ENCODE peak calls at places on chromosomes 16 and 17, in five cellular contexts. R is sigmoid colon, Y is PC-9, V is IMR-90, P is ovary. I is an unnamed sample. For H3K36me3, the result is how much of the 10 kb centered on the place peaks cover.

GRCh38 chr17:58756246-58757161 is 850 bp downstream of the PPM1E start:
- DNase-seq in R (no peak), Y (no peak), P (peak), V (no peak), I (no peak)

GRCh38 chr17:10114931-10115535 is 83.4 kb downstream of the GAS7 start:
- DNase-seq in V (peak), R (peak), P (peak), Y (no peak), I (peak)

GRCh38 chr17:1002771-1003555 is 6.0 kb downstream of the TIMM22 start:
- DNase-seq in R (no peak), V (peak), Y (no peak), P (no peak), I (no peak)

GRCh38 chr16:88382491-88383400 is at the start of gene ZNF469:
- DNase-seq in R (peak), Y (no peak), P (peak), V (peak), I (no peak)

GRCh38 chr17:21540502-21540901 is 151.8 kb upstream of the KCNJ18 start:
- DNase-seq in Y (no peak), R (no peak), V (no peak), P (no peak), I (no peak)

GRCh38 chr16:56912746-56913703 is 18.9 kb upstream of the HERPUD1 start:
- DNase-seq in R (peak), P (peak), Y (no peak), V (peak), I (no peak)

GRCh38 chr16:57592591-57593003 is 35.8 kb upstream of the ADGRG1 start:
- DNase-seq in Y (no peak), V (no peak), P (no peak), R (no peak), I (no peak)

GRCh38 chr16:64846966-64847365 is 274.9 kb downstream of the CDH11 start:
- DNase-seq in Y (no peak), P (no peak), R (no peak), V (no peak), I (no peak)

GRCh38 chr17:81733507-81734404 is 21.7 kb downstream of the SLC25A10 start:
- DNase-seq in P (peak), R (peak), Y (peak), V (peak), I (no peak)

GRCh38 chr16:75208861-75209505 is 2.0 kb upstream of the CTRB2 start:
- DNase-seq in V (no peak), R (no peak), P (no peak), Y (no peak), I (no peak)

GRCh38 chr17:79833744-79834574 is 5.3 kb downstream of the CBX4 start:
- DNase-seq in V (no peak), R (no peak), P (peak), Y (no peak), I (no peak)

GRCh38 chr17:67718325-67718941 is 697 bp downstream of the NOL11 start:
- DNase-seq in R (no peak), V (peak), Y (no peak), P (no peak), I (no peak)

GRCh38 chr17:40451420-40451819 is 8.2 kb downstream of the IGFBP4 start:
- DNase-seq in P (peak), Y (no peak), R (peak), V (peak), I (no peak)

GRCh38 chr17:40122466-40122943 is 734 bp downstream of the MSL1 start:
- DNase-seq in R (peak), V (peak), Y (no peak), P (peak), I (no peak)

GRCh38 chr16:29995330-29995910 is at the start of gene HIRIP3:
- DNase-seq in V (peak), Y (peak), P (peak), R (peak), I (peak)

GRCh38 chr17:48131216-48131824 is 23.8 kb downstream of the SNX11 start:
- DNase-seq in V (peak), R (peak), P (no peak), Y (peak), I (no peak)

GRCh38 chr17:55158439-55158838 is 106.3 kb upstream of the HLF start:
- DNase-seq in P (no peak), R (no peak), Y (no peak), V (no peak), I (no peak)

GRCh38 chr16:2046889-2047329 is 725 bp downstream of the NTHL1 start:
- DNase-seq in Y (no peak), V (no peak), P (no peak), R (no peak), I (no peak)

GRCh38 chr16:3609895-3610697 is 1.3 kb downstream of the SLX4 start:
- DNase-seq in R (no peak), P (no peak), V (no peak), Y (no peak), I (no peak)

GRCh38 chr16:62869837-62870236 is 833.6 kb upstream of the CDH8 start:
- DNase-seq in P (no peak), Y (no peak), R (no peak), V (no peak), I (no peak)

GRCh38 chr16:21302898-21303528 is 24.9 kb upstream of the CRYM start:
- DNase-seq in P (no peak), R (no peak), V (peak), Y (peak), I (no peak)

GRCh38 chr16:21167929-21168602 is 9.6 kb downstream of the LDAF1 start:
- DNase-seq in V (no peak), Y (no peak), P (no peak), R (no peak), I (no peak)

GRCh38 chr16:29665294-29666077 is 2.4 kb downstream of the SPN start:
- DNase-seq in R (no peak), P (no peak), Y (no peak), V (no peak), I (no peak)

GRCh38 chr17:2151634-2152033 is 96.7 kb downstream of the HIC1 start:
- DNase-seq in P (no peak), R (no peak), Y (no peak), V (peak), I (no peak)

GRCh38 chr16:17334096-17334495 is 136.7 kb downstream of the XYLT1 start:
- DNase-seq in P (no peak), V (peak), Y (no peak), R (peak), I (no peak)

GRCh38 chr16:22400899-22401298 is 26.5 kb upstream of the CDR2 start:
- DNase-seq in Y (no peak), R (no peak), P (no peak), V (no peak), I (no peak)

GRCh38 chr16:24309222-24309905 is 53.2 kb downstream of the CACNG3 start:
- DNase-seq in R (no peak), P (no peak), V (peak), Y (peak), I (no peak)

GRCh38 chr16:75244225-75244792 is 7.1 kb downstream of the BCAR1 start:
- DNase-seq in R (peak), V (peak), P (no peak), Y (peak), I (no peak)

GRCh38 chr16:1330260-1330914 is 3.1 kb upstream of the BAIAP3 start:
- DNase-seq in P (no peak), Y (no peak), R (no peak), V (no peak), I (no peak)

GRCh38 chr16:75088226-75088625 is 28.4 kb downstream of the LDHD start:
- DNase-seq in V (no peak), Y (no peak), P (no peak), R (no peak), I (no peak)

GRCh38 chr16:2473999-2474876 is 689 bp upstream of the TBC1D24 start:
- DNase-seq in Y (no peak), R (no peak), P (peak), V (peak), I (no peak)

GRCh38 chr17:77423589-77424451 is 283.1 kb downstream of the SEC14L1 start:
- DNase-seq in Y (no peak), V (peak), P (peak), R (peak), I (no peak)

GRCh38 chr16:53159781-53160436 is 105.1 kb downstream of the CHD9 start:
- DNase-seq in P (no peak), V (peak), R (no peak), Y (no peak), I (no peak)

GRCh38 chr17:47172698-47173565 is 16.2 kb downstream of the CDC27 start:
- DNase-seq in V (no peak), R (no peak), P (no peak), Y (no peak), I (no peak)

DNA sequence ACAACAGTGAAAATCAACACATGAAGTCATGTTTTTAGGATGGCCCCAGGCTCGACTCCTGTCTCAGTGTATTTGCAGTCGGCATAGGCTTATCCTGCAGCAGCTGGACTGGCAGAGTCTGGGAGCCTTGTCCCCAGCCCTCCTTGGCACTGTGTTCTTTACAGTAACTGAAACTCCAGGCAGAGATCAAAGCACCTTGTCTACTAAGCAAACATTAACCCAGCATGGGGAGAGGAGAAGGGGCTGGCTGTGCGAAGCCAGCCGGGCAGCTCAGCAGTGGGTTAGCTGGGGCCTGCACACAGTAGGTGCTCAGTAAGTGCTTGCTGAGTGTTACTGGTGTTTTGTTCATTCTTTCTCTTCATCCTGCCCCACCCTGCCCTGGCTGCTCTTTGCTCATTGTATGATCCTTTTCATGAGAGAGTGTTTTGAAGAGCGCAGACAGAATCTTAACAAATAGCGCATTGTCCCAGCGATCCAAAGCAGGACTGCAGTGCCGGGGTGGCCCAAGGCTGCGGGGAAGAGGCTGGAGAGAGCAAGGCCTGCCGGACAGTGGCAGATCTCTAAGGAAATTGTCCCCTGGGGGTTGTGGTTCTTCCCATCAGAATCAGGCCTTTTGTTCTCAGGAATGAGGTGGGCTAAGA is 23.5 kb upstream of the ITGB4 start:
- DNase-seq in Y (peak), V (no peak), P (no peak), R (no peak), I (no peak)
- H3K36me3 ChIP-seq in Y (under half), V (half or more), P (under half), R (under half), I (under half)

GRCh38 chr16:4837733-4838501 is 9.2 kb downstream of the GLYR1 start:
- DNase-seq in Y (no peak), P (no peak), V (no peak), R (no peak), I (no peak)
- H3K36me3 ChIP-seq in Y (under half), P (under half), V (half or more), R (under half), I (under half)

DNA sequence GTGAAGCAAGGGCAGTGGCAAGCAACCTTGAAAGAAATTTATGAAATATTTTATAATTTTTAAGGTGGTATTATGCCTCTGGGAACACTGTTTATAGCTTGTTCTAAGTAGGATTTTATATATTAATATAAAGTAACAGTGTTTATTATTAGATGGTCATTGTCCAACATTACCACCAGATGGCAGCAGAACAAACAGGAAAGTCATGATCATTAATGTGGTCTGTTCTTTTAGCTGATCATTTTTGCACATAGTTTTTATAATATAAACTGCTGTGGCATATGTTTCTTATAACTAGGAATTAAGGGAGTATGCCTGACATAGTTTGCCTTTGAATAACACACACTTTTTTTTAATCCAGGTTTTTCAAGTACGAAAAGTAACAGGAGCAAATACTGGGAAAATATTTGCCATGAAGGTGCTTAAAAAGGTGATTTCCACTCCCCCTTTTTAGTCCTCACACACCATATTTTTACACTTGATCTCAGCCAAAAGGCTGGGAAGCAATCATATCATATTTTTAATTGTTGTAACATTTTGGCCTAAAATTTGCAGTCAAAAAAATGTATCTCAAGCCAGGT is 21.4 kb downstream of the RPS6KB1 start:
- DNase-seq in V (peak), P (no peak), Y (no peak), R (no peak), I (no peak)
- H3K36me3 ChIP-seq in V (under half), P (under half), Y (under half), R (under half), I (under half)

DNA sequence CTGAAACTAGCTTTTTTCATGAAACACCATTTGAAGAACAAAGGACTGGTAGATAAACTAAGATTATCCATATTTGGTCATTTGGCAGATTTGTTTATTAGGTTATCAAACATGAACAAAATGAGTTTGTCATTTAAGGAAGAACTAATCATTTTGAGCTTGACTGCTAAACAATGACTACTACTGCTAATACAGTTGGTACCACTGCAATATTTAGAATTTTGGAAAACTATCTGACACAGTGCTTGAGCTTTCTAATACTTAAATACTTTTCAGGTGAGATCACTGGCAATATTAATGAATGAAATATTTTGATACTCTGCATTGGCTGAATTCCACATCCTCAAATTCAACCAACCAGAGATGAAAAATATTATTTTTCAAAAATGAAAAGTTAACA is 47.2 kb downstream of the MED13 start:
- DNase-seq in R (no peak), P (no peak), V (peak), Y (no peak), I (no peak)
- H3K36me3 ChIP-seq in R (under half), P (under half), V (under half), Y (under half), I (half or more)

GRCh38 chr16:59470556-59470955 is 736.4 kb upstream of the GOT2 start:
- DNase-seq in V (no peak), Y (no peak), R (no peak), P (no peak), I (no peak)
- H3K36me3 ChIP-seq in V (under half), Y (under half), R (under half), P (under half), I (under half)

GRCh38 chr16:4679156-4679853 is 14.1 kb upstream of the NUDT16L1 start:
- DNase-seq in Y (no peak), V (no peak), R (no peak), P (peak), I (no peak)

GRCh38 chr16:4679854-4680636 is 13.3 kb upstream of the NUDT16L1 start:
- DNase-seq in R (peak), V (peak), P (peak), Y (peak), I (no peak)

GRCh38 chr16:4677390-4677789 is 16.0 kb upstream of the NUDT16L1 start:
- DNase-seq in R (no peak), P (no peak), Y (no peak), V (no peak), I (no peak)

GRCh38 chr16:4677994-4678393 is 15.4 kb upstream of the NUDT16L1 start:
- DNase-seq in P (no peak), R (no peak), Y (no peak), V (no peak), I (no peak)

GRCh38 chr16:4678596-4678995 is 14.8 kb upstream of the NUDT16L1 start:
- DNase-seq in V (no peak), Y (no peak), R (no peak), P (no peak), I (no peak)
- H3K36me3 ChIP-seq in V (half or more), Y (under half), R (under half), P (under half), I (half or more)

GRCh38 chr17:45320931-45321461 is 4.2 kb upstream of the MAP3K14 start:
- DNase-seq in R (no peak), Y (peak), P (no peak), V (peak), I (no peak)

GRCh38 chr17:45317113-45317820 is 447 bp upstream of the MAP3K14 start:
- DNase-seq in V (peak), R (peak), Y (peak), P (peak), I (peak)

GRCh38 chr17:45320349-45320930 is 3.6 kb upstream of the MAP3K14 start:
- DNase-seq in V (peak), P (no peak), R (no peak), Y (peak), I (no peak)

GRCh38 chr17:45318561-45319230 is 1.9 kb upstream of the MAP3K14 start:
- DNase-seq in Y (peak), P (no peak), R (no peak), V (no peak), I (no peak)

DNA sequence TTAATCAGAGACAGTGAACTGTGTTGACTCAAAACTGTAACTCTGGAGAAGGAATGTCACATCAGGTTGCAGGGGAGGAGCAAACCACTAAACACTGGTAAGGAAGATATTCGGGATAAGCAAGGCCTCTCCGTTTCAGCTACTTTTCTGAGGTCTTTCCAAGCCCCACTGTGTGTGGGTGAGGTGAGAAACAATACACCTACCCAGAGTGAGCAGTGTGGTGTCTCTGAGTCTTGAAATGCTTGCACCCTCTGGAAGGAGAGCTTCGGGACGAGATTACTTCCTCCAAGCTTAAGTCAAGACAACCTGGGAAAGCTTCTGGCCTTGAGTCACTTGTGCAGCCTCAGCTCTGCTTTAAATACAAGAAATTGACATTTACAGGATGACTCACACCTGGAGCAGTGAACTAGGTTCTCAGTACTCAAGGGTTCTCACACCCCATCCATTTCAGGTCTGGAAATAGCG is 2.5 kb upstream of the MAP3K14 start:
- DNase-seq in Y (peak), V (peak), R (no peak), P (no peak), I (no peak)
- H3K36me3 ChIP-seq in Y (under half), V (under half), R (under half), P (under half), I (under half)

GRCh38 chr16:85344502-85345128 is 232.3 kb upstream of the CIBAR2 start:
- DNase-seq in P (no peak), R (no peak), V (no peak), Y (no peak), I (no peak)
- H3K36me3 ChIP-seq in P (under half), R (under half), V (under half), Y (under half), I (under half)